ENCODE peak calls at places on chromosomes 11 and 22, in five cellular contexts. Z, U, Q, T and V are unnamed samples.

GRCh38 chr22:39021552-39022250 is 774 bp downstream of the APOBEC3D start:
- DNase-seq in Z (no peak), U (no peak), Q (no peak), T (no peak), V (no peak)

GRCh38 chr22:17369553-17370035 is 334 bp downstream of the CECR2 start:
- DNase-seq in Z (no peak), U (no peak), Q (no peak), T (peak; percentile 49), V (peak; percentile 84)

GRCh38 chr22:50578776-50579310 is 616 bp upstream of the CPT1B start:
- DNase-seq in Z (no peak), U (no peak), Q (no peak), T (no peak), V (no peak)

GRCh38 chr22:45903355-45904149 is 73.4 kb downstream of the WNT7B start:
- DNase-seq in Z (no peak), U (peak; percentile 51), Q (no peak), T (no peak), V (no peak)

GRCh38 chr22:46079093-46079860 is 71.0 kb upstream of the PPARA start:
- DNase-seq in Z (no peak), U (no peak), Q (no peak), T (peak; percentile 40), V (no peak)

GRCh38 chr22:42685941-42686666 is 34.6 kb downstream of the A4GALT start:
- DNase-seq in Z (no peak), U (peak; percentile 8), Q (no peak), T (no peak), V (no peak)

GRCh38 chr11:96013459-96014213 is 89.7 kb upstream of the MTMR2 start:
- DNase-seq in Z (no peak), U (no peak), Q (no peak), T (peak; percentile 50), V (peak; percentile 64)

GRCh38 chr11:126152152-126152551 is 59.3 kb downstream of the RPUSD4 start:
- DNase-seq in Z (no peak), U (no peak), Q (no peak), T (no peak), V (no peak)

GRCh38 chr11:26478710-26479109 is 93.4 kb downstream of the MUC15 start:
- DNase-seq in Z (no peak), U (no peak), Q (no peak), T (no peak), V (no peak)

GRCh38 chr22:18000441-18001039 is 23.8 kb downstream of the MICAL3 start:
- DNase-seq in Z (no peak), U (no peak), Q (no peak), T (peak; percentile 61), V (peak; percentile 75)

GRCh38 chr22:42901790-42902508 is 44.9 kb upstream of the ARFGAP3 start:
- DNase-seq in Z (no peak), U (no peak), Q (no peak), T (no peak), V (no peak)

GRCh38 chr22:50696251-50696798 is 23.7 kb downstream of the SHANK3 start:
- DNase-seq in Z (no peak), U (no peak), Q (no peak), T (peak; percentile 20), V (no peak)

GRCh38 chr11:68649851-68650555 is 34.3 kb upstream of the GAL start:
- DNase-seq in Z (no peak), U (no peak), Q (no peak), T (no peak), V (peak; percentile 58)

GRCh38 chr11:102604011-102604410 is 21.1 kb downstream of the MMP20 start:
- DNase-seq in Z (no peak), U (no peak), Q (no peak), T (no peak), V (no peak)

GRCh38 chr11:37952035-37952434 is 1354.0 kb upstream of the RAG2 start:
- DNase-seq in Z (no peak), U (no peak), Q (no peak), T (no peak), V (no peak)

GRCh38 chr11:67054851-67055523 is 1.7 kb upstream of the RHOD start:
- DNase-seq in Z (no peak), U (peak; percentile 96), Q (no peak), T (peak; percentile 64), V (no peak)

GRCh38 chr11:44872556-44872955 is 78.1 kb downstream of the TP53I11 start:
- DNase-seq in Z (no peak), U (no peak), Q (no peak), T (no peak), V (no peak)

GRCh38 chr22:49015993-49016908 is 811.4 kb downstream of the BRD1 start:
- DNase-seq in Z (no peak), U (no peak), Q (no peak), T (no peak), V (peak; percentile 39)

GRCh38 chr11:19027829-19028595 is 32.5 kb downstream of the MRGPRX2 start:
- DNase-seq in Z (no peak), U (peak; percentile 92), Q (no peak), T (no peak), V (no peak)

GRCh38 chr11:101129203-101129943 is at the start of gene PGR:
- DNase-seq in Z (no peak), U (peak; percentile 12), Q (no peak), T (no peak), V (peak; percentile 72)

GRCh38 chr22:50483977-50484853 is 2.4 kb upstream of the MIOX start:
- DNase-seq in Z (no peak), U (no peak), Q (no peak), T (no peak), V (no peak)

GRCh38 chr22:24441406-24442351 is 14.3 kb downstream of the ADORA2A start:
- DNase-seq in Z (no peak), U (no peak), Q (no peak), T (peak; percentile 95), V (peak; percentile 39)

GRCh38 chr22:31153357-31153756 is 6.6 kb upstream of the RNF185 start:
- DNase-seq in Z (no peak), U (no peak), Q (no peak), T (no peak), V (no peak)

GRCh38 chr11:134684576-134684975 is 272.5 kb upstream of the B3GAT1 start:
- DNase-seq in Z (no peak), U (no peak), Q (no peak), T (no peak), V (no peak)

GRCh38 chr11:91731051-91731450 is 493.6 kb upstream of the FAT3 start:
- DNase-seq in Z (no peak), U (no peak), Q (no peak), T (no peak), V (peak; percentile 66)

GRCh38 chr11:23490557-23491235 is 630.4 kb upstream of the CCDC179 start:
- DNase-seq in Z (no peak), U (no peak), Q (no peak), T (no peak), V (no peak)